ENCODE peak calls at places on chromosomes 1 and 21, in seven cellular contexts. One of them, this sample, is unnamed.

GRCh38 chr21:45525153-45525909 is 16.9 kb downstream of the SLC19A1 start:
- DNase-seq in activated T-cell treated with anti-CD3 and anti-CD28 coated beads, Interleukin-2, amount 50 U/mL, for 72 hours: no peak
- DNase-seq in stomach: peak; percentile 75
- DNase-seq in activated T-helper 1 cell treated with Interleukin-2 at 50 U/mL for 16 hours: no peak
- DNase-seq in H9: no peak
- DNase-seq in putamen: no peak
- DNase-seq in activated CD4-positive, alpha-beta T cell treated with anti-CD3 and anti-CD28 coated beads, Interleukin-2, amount 50 U/mL, for 1 hour: no peak
- DNase-seq in this sample: no peak

GRCh38 chr1:6788946-6789345 is 3.7 kb downstream of the CAMTA1 start:
- DNase-seq in activated T-helper 1 cell treated with Interleukin-2 at 50 U/mL for 16 hours: no peak
- DNase-seq in putamen: peak; percentile 7
- DNase-seq in activated CD4-positive, alpha-beta T cell treated with anti-CD3 and anti-CD28 coated beads, Interleukin-2, amount 50 U/mL, for 1 hour: no peak
- DNase-seq in activated T-cell treated with anti-CD3 and anti-CD28 coated beads, Interleukin-2, amount 50 U/mL, for 72 hours: no peak
- DNase-seq in stomach: no peak
- DNase-seq in H9: no peak
- DNase-seq in this sample: no peak

GRCh38 chr1:2795926-2796325 is 5.6 kb downstream of the TTC34 start:
- DNase-seq in activated T-helper 1 cell treated with Interleukin-2 at 50 U/mL for 16 hours: no peak
- DNase-seq in activated T-cell treated with anti-CD3 and anti-CD28 coated beads, Interleukin-2, amount 50 U/mL, for 72 hours: no peak
- DNase-seq in activated CD4-positive, alpha-beta T cell treated with anti-CD3 and anti-CD28 coated beads, Interleukin-2, amount 50 U/mL, for 1 hour: no peak
- DNase-seq in stomach: no peak
- DNase-seq in putamen: no peak
- DNase-seq in H9: no peak
- DNase-seq in this sample: no peak

GRCh38 chr1:112057736-112058135 is 68.3 kb upstream of the KCND3 start:
- DNase-seq in H9: no peak
- DNase-seq in putamen: no peak
- DNase-seq in activated CD4-positive, alpha-beta T cell treated with anti-CD3 and anti-CD28 coated beads, Interleukin-2, amount 50 U/mL, for 1 hour: no peak
- DNase-seq in stomach: no peak
- DNase-seq in activated T-cell treated with anti-CD3 and anti-CD28 coated beads, Interleukin-2, amount 50 U/mL, for 72 hours: no peak
- DNase-seq in activated T-helper 1 cell treated with Interleukin-2 at 50 U/mL for 16 hours: no peak
- DNase-seq in this sample: no peak

GRCh38 chr1:42311138-42311537 is 23.9 kb downstream of the FOXJ3 start:
- DNase-seq in activated T-helper 1 cell treated with Interleukin-2 at 50 U/mL for 16 hours: no peak
- DNase-seq in putamen: no peak
- DNase-seq in activated CD4-positive, alpha-beta T cell treated with anti-CD3 and anti-CD28 coated beads, Interleukin-2, amount 50 U/mL, for 1 hour: no peak
- DNase-seq in activated T-cell treated with anti-CD3 and anti-CD28 coated beads, Interleukin-2, amount 50 U/mL, for 72 hours: no peak
- DNase-seq in stomach: no peak
- DNase-seq in H9: no peak
- DNase-seq in this sample: no peak

GRCh38 chr1:95233321-95233736 is 681 bp upstream of the RWDD3 start:
- DNase-seq in activated CD4-positive, alpha-beta T cell treated with anti-CD3 and anti-CD28 coated beads, Interleukin-2, amount 50 U/mL, for 1 hour: no peak
- DNase-seq in stomach: peak; percentile 28
- DNase-seq in putamen: no peak
- DNase-seq in activated T-cell treated with anti-CD3 and anti-CD28 coated beads, Interleukin-2, amount 50 U/mL, for 72 hours: no peak
- DNase-seq in activated T-helper 1 cell treated with Interleukin-2 at 50 U/mL for 16 hours: peak; percentile 0
- DNase-seq in H9: no peak
- DNase-seq in this sample: no peak

GRCh38 chr1:46183119-46183842 is 7.0 kb upstream of the P3R3URF start:
- DNase-seq in activated T-helper 1 cell treated with Interleukin-2 at 50 U/mL for 16 hours: no peak
- DNase-seq in H9: peak; percentile 49
- DNase-seq in activated T-cell treated with anti-CD3 and anti-CD28 coated beads, Interleukin-2, amount 50 U/mL, for 72 hours: no peak
- DNase-seq in activated CD4-positive, alpha-beta T cell treated with anti-CD3 and anti-CD28 coated beads, Interleukin-2, amount 50 U/mL, for 1 hour: no peak
- DNase-seq in putamen: no peak
- DNase-seq in stomach: peak; percentile 94
- DNase-seq in this sample: no peak

GRCh38 chr1:203390298-203390697 is 39.4 kb upstream of the FMOD start:
- DNase-seq in activated CD4-positive, alpha-beta T cell treated with anti-CD3 and anti-CD28 coated beads, Interleukin-2, amount 50 U/mL, for 1 hour: no peak
- DNase-seq in stomach: no peak
- DNase-seq in activated T-cell treated with anti-CD3 and anti-CD28 coated beads, Interleukin-2, amount 50 U/mL, for 72 hours: no peak
- DNase-seq in H9: no peak
- DNase-seq in activated T-helper 1 cell treated with Interleukin-2 at 50 U/mL for 16 hours: no peak
- DNase-seq in putamen: no peak
- DNase-seq in this sample: no peak

GRCh38 chr1:1430114-1430982 is 5.1 kb upstream of the VWA1 start:
- DNase-seq in putamen: peak; percentile 85
- DNase-seq in activated CD4-positive, alpha-beta T cell treated with anti-CD3 and anti-CD28 coated beads, Interleukin-2, amount 50 U/mL, for 1 hour: no peak
- DNase-seq in H9: peak; percentile 73
- DNase-seq in activated T-cell treated with anti-CD3 and anti-CD28 coated beads, Interleukin-2, amount 50 U/mL, for 72 hours: no peak
- DNase-seq in activated T-helper 1 cell treated with Interleukin-2 at 50 U/mL for 16 hours: no peak
- DNase-seq in stomach: peak; percentile 81
- DNase-seq in this sample: no peak

GRCh38 chr1:208302702-208303101 is 58.5 kb upstream of the PLXNA2 start:
- DNase-seq in H9: no peak
- DNase-seq in activated T-cell treated with anti-CD3 and anti-CD28 coated beads, Interleukin-2, amount 50 U/mL, for 72 hours: no peak
- DNase-seq in stomach: no peak
- DNase-seq in putamen: no peak
- DNase-seq in activated CD4-positive, alpha-beta T cell treated with anti-CD3 and anti-CD28 coated beads, Interleukin-2, amount 50 U/mL, for 1 hour: no peak
- DNase-seq in activated T-helper 1 cell treated with Interleukin-2 at 50 U/mL for 16 hours: no peak
- DNase-seq in this sample: no peak

GRCh38 chr1:218666263-218666662 is 321.1 kb downstream of the TGFB2 start:
- DNase-seq in putamen: no peak
- DNase-seq in stomach: no peak
- DNase-seq in activated T-helper 1 cell treated with Interleukin-2 at 50 U/mL for 16 hours: no peak
- DNase-seq in activated T-cell treated with anti-CD3 and anti-CD28 coated beads, Interleukin-2, amount 50 U/mL, for 72 hours: no peak
- DNase-seq in H9: no peak
- DNase-seq in activated CD4-positive, alpha-beta T cell treated with anti-CD3 and anti-CD28 coated beads, Interleukin-2, amount 50 U/mL, for 1 hour: no peak
- DNase-seq in this sample: no peak

GRCh38 chr1:243378666-243379065 is 122.8 kb downstream of the SDCCAG8 start:
- DNase-seq in H9: no peak
- DNase-seq in stomach: no peak
- DNase-seq in putamen: no peak
- DNase-seq in activated T-cell treated with anti-CD3 and anti-CD28 coated beads, Interleukin-2, amount 50 U/mL, for 72 hours: no peak
- DNase-seq in activated CD4-positive, alpha-beta T cell treated with anti-CD3 and anti-CD28 coated beads, Interleukin-2, amount 50 U/mL, for 1 hour: no peak
- DNase-seq in activated T-helper 1 cell treated with Interleukin-2 at 50 U/mL for 16 hours: no peak
- DNase-seq in this sample: no peak

GRCh38 chr1:88649932-88650331 is 34.1 kb upstream of the PKN2 start:
- DNase-seq in putamen: no peak
- DNase-seq in stomach: no peak
- DNase-seq in H9: no peak
- DNase-seq in activated T-cell treated with anti-CD3 and anti-CD28 coated beads, Interleukin-2, amount 50 U/mL, for 72 hours: no peak
- DNase-seq in activated CD4-positive, alpha-beta T cell treated with anti-CD3 and anti-CD28 coated beads, Interleukin-2, amount 50 U/mL, for 1 hour: no peak
- DNase-seq in activated T-helper 1 cell treated with Interleukin-2 at 50 U/mL for 16 hours: no peak
- DNase-seq in this sample: no peak

GRCh38 chr21:41369105-41369914 is 7.5 kb downstream of the MX2 start:
- DNase-seq in activated CD4-positive, alpha-beta T cell treated with anti-CD3 and anti-CD28 coated beads, Interleukin-2, amount 50 U/mL, for 1 hour: peak; percentile 25
- DNase-seq in H9: peak; percentile 80
- DNase-seq in putamen: no peak
- DNase-seq in activated T-helper 1 cell treated with Interleukin-2 at 50 U/mL for 16 hours: no peak
- DNase-seq in activated T-cell treated with anti-CD3 and anti-CD28 coated beads, Interleukin-2, amount 50 U/mL, for 72 hours: peak; percentile 47
- DNase-seq in stomach: no peak
- DNase-seq in this sample: peak; percentile 49

GRCh38 chr1:11455925-11456580 is 22.9 kb upstream of the DISP3 start:
- DNase-seq in stomach: no peak
- DNase-seq in activated T-cell treated with anti-CD3 and anti-CD28 coated beads, Interleukin-2, amount 50 U/mL, for 72 hours: no peak
- DNase-seq in putamen: no peak
- DNase-seq in H9: no peak
- DNase-seq in activated T-helper 1 cell treated with Interleukin-2 at 50 U/mL for 16 hours: no peak
- DNase-seq in activated CD4-positive, alpha-beta T cell treated with anti-CD3 and anti-CD28 coated beads, Interleukin-2, amount 50 U/mL, for 1 hour: no peak
- DNase-seq in this sample: no peak

GRCh38 chr1:36367067-36367466 is 18.7 kb downstream of the STK40 start:
- DNase-seq in activated T-cell treated with anti-CD3 and anti-CD28 coated beads, Interleukin-2, amount 50 U/mL, for 72 hours: no peak
- DNase-seq in putamen: no peak
- DNase-seq in stomach: no peak
- DNase-seq in activated CD4-positive, alpha-beta T cell treated with anti-CD3 and anti-CD28 coated beads, Interleukin-2, amount 50 U/mL, for 1 hour: peak; percentile 30
- DNase-seq in H9: no peak
- DNase-seq in activated T-helper 1 cell treated with Interleukin-2 at 50 U/mL for 16 hours: peak; percentile 22
- DNase-seq in this sample: peak; percentile 58

GRCh38 chr21:45407629-45408247 is 2.8 kb downstream of the COL18A1 start:
- DNase-seq in putamen: no peak
- DNase-seq in H9: no peak
- DNase-seq in activated CD4-positive, alpha-beta T cell treated with anti-CD3 and anti-CD28 coated beads, Interleukin-2, amount 50 U/mL, for 1 hour: no peak
- DNase-seq in activated T-cell treated with anti-CD3 and anti-CD28 coated beads, Interleukin-2, amount 50 U/mL, for 72 hours: no peak
- DNase-seq in stomach: no peak
- DNase-seq in activated T-helper 1 cell treated with Interleukin-2 at 50 U/mL for 16 hours: no peak
- DNase-seq in this sample: no peak

GRCh38 chr1:91501527-91501859 is 842 bp downstream of the CDC7 start:
- DNase-seq in activated T-helper 1 cell treated with Interleukin-2 at 50 U/mL for 16 hours: no peak
- DNase-seq in putamen: peak; percentile 45
- DNase-seq in activated T-cell treated with anti-CD3 and anti-CD28 coated beads, Interleukin-2, amount 50 U/mL, for 72 hours: no peak
- DNase-seq in H9: no peak
- DNase-seq in stomach: no peak
- DNase-seq in activated CD4-positive, alpha-beta T cell treated with anti-CD3 and anti-CD28 coated beads, Interleukin-2, amount 50 U/mL, for 1 hour: no peak
- DNase-seq in this sample: no peak

GRCh38 chr1:2087766-2088165 is 37.6 kb downstream of the PRKCZ start:
- DNase-seq in activated CD4-positive, alpha-beta T cell treated with anti-CD3 and anti-CD28 coated beads, Interleukin-2, amount 50 U/mL, for 1 hour: no peak
- DNase-seq in activated T-helper 1 cell treated with Interleukin-2 at 50 U/mL for 16 hours: no peak
- DNase-seq in putamen: peak; percentile 83
- DNase-seq in activated T-cell treated with anti-CD3 and anti-CD28 coated beads, Interleukin-2, amount 50 U/mL, for 72 hours: no peak
- DNase-seq in H9: no peak
- DNase-seq in stomach: no peak
- DNase-seq in this sample: no peak

GRCh38 chr21:27067226-27067625 is 100.3 kb upstream of the ADAMTS5 start:
- DNase-seq in activated T-cell treated with anti-CD3 and anti-CD28 coated beads, Interleukin-2, amount 50 U/mL, for 72 hours: no peak
- DNase-seq in activated T-helper 1 cell treated with Interleukin-2 at 50 U/mL for 16 hours: no peak
- DNase-seq in putamen: no peak
- DNase-seq in H9: no peak
- DNase-seq in stomach: no peak
- DNase-seq in activated CD4-positive, alpha-beta T cell treated with anti-CD3 and anti-CD28 coated beads, Interleukin-2, amount 50 U/mL, for 1 hour: no peak
- DNase-seq in this sample: no peak

GRCh38 chr1:210754931-210755670 is 378.8 kb downstream of the KCNH1 start:
- DNase-seq in activated CD4-positive, alpha-beta T cell treated with anti-CD3 and anti-CD28 coated beads, Interleukin-2, amount 50 U/mL, for 1 hour: no peak
- DNase-seq in H9: no peak
- DNase-seq in stomach: no peak
- DNase-seq in activated T-helper 1 cell treated with Interleukin-2 at 50 U/mL for 16 hours: no peak
- DNase-seq in activated T-cell treated with anti-CD3 and anti-CD28 coated beads, Interleukin-2, amount 50 U/mL, for 72 hours: no peak
- DNase-seq in putamen: no peak
- DNase-seq in this sample: no peak

GRCh38 chr1:1089731-1090423 is 15.8 kb upstream of the RNF223 start:
- DNase-seq in H9: no peak
- DNase-seq in activated T-helper 1 cell treated with Interleukin-2 at 50 U/mL for 16 hours: no peak
- DNase-seq in activated CD4-positive, alpha-beta T cell treated with anti-CD3 and anti-CD28 coated beads, Interleukin-2, amount 50 U/mL, for 1 hour: no peak
- DNase-seq in stomach: no peak
- DNase-seq in activated T-cell treated with anti-CD3 and anti-CD28 coated beads, Interleukin-2, amount 50 U/mL, for 72 hours: no peak
- DNase-seq in putamen: no peak
- DNase-seq in this sample: no peak

GRCh38 chr1:11444907-11445306 is 34.0 kb upstream of the DISP3 start:
- DNase-seq in stomach: no peak
- DNase-seq in activated T-cell treated with anti-CD3 and anti-CD28 coated beads, Interleukin-2, amount 50 U/mL, for 72 hours: no peak
- DNase-seq in activated CD4-positive, alpha-beta T cell treated with anti-CD3 and anti-CD28 coated beads, Interleukin-2, amount 50 U/mL, for 1 hour: no peak
- DNase-seq in H9: no peak
- DNase-seq in putamen: no peak
- DNase-seq in activated T-helper 1 cell treated with Interleukin-2 at 50 U/mL for 16 hours: no peak
- DNase-seq in this sample: no peak

GRCh38 chr1:160004427-160004826 is 27.4 kb downstream of the PIGM start:
- DNase-seq in activated T-cell treated with anti-CD3 and anti-CD28 coated beads, Interleukin-2, amount 50 U/mL, for 72 hours: no peak
- DNase-seq in activated T-helper 1 cell treated with Interleukin-2 at 50 U/mL for 16 hours: no peak
- DNase-seq in H9: no peak
- DNase-seq in stomach: no peak
- DNase-seq in activated CD4-positive, alpha-beta T cell treated with anti-CD3 and anti-CD28 coated beads, Interleukin-2, amount 50 U/mL, for 1 hour: no peak
- DNase-seq in putamen: no peak
- DNase-seq in this sample: no peak

GRCh38 chr1:216902669-216903388 is 179.6 kb upstream of the ESRRG start:
- DNase-seq in putamen: peak; percentile 71
- DNase-seq in activated T-cell treated with anti-CD3 and anti-CD28 coated beads, Interleukin-2, amount 50 U/mL, for 72 hours: no peak
- DNase-seq in activated CD4-positive, alpha-beta T cell treated with anti-CD3 and anti-CD28 coated beads, Interleukin-2, amount 50 U/mL, for 1 hour: no peak
- DNase-seq in activated T-helper 1 cell treated with Interleukin-2 at 50 U/mL for 16 hours: no peak
- DNase-seq in stomach: peak; percentile 64
- DNase-seq in H9: no peak
- DNase-seq in this sample: no peak

GRCh38 chr21:40990366-40990765 is 143.4 kb upstream of the DSCAM start:
- DNase-seq in putamen: no peak
- DNase-seq in stomach: no peak
- DNase-seq in activated CD4-positive, alpha-beta T cell treated with anti-CD3 and anti-CD28 coated beads, Interleukin-2, amount 50 U/mL, for 1 hour: no peak
- DNase-seq in activated T-helper 1 cell treated with Interleukin-2 at 50 U/mL for 16 hours: no peak
- DNase-seq in H9: no peak
- DNase-seq in activated T-cell treated with anti-CD3 and anti-CD28 coated beads, Interleukin-2, amount 50 U/mL, for 72 hours: no peak
- DNase-seq in this sample: no peak

GRCh38 chr1:226891846-226892533 is 21.6 kb downstream of the PSEN2 start:
- DNase-seq in stomach: no peak
- DNase-seq in putamen: peak; percentile 83
- DNase-seq in activated CD4-positive, alpha-beta T cell treated with anti-CD3 and anti-CD28 coated beads, Interleukin-2, amount 50 U/mL, for 1 hour: no peak
- DNase-seq in H9: no peak
- DNase-seq in activated T-helper 1 cell treated with Interleukin-2 at 50 U/mL for 16 hours: no peak
- DNase-seq in activated T-cell treated with anti-CD3 and anti-CD28 coated beads, Interleukin-2, amount 50 U/mL, for 72 hours: no peak
- DNase-seq in this sample: no peak

This sample was measured in naive thymus-derived CD4-positive, alpha-beta T cell.